ENCODE peak calls at places on chromosomes 4 and X, in four cellular contexts. I is HS-5; S is activated CD8-positive, alpha-beta memory T cell treated with anti-CD3 and anti-CD28 coated beads for 1 hour; H is DMS79 treated with DMSO at 0.1 percent for 48 hours. T is an unnamed sample.

GRCh38 chr4:109266236-109266635 is 36.2 kb downstream of the COL25A1 start:
- DNase-seq in I (no peak), S (no peak), H (no peak), T (no peak)

GRCh38 chrX:103999234-103999633 is 14.3 kb downstream of the H2BW1 start:
- DNase-seq in I (no peak), S (no peak), H (no peak), T (no peak)

GRCh38 chr4:101651778-101652177 is 138.8 kb upstream of the BANK1 start:
- DNase-seq in I (no peak), S (no peak), H (no peak), T (no peak)

GRCh38 chrX:37926700-37927099 is 79.3 kb upstream of the DYNLT3 start:
- DNase-seq in I (peak), S (no peak), H (no peak), T (no peak)

GRCh38 chr4:169540774-169541173 is 71.6 kb downstream of the NEK1 start:
- DNase-seq in I (no peak), S (no peak), H (no peak), T (no peak)

GRCh38 chrX:143635915-143636314 is at the start of gene SLITRK4:
- DNase-seq in I (no peak), S (no peak), H (no peak), T (no peak)

GRCh38 chr4:98720871-98721480 is 62.6 kb upstream of the TSPAN5 start:
- DNase-seq in I (peak), S (no peak), H (no peak), T (no peak)

GRCh38 chr4:151409470-151410313 is 716 bp downstream of the FHIP1A start:
- DNase-seq in I (no peak), S (no peak), H (no peak), T (peak)

GRCh38 chrX:51836823-51837222 is 56.6 kb upstream of the MAGED1 start:
- DNase-seq in I (no peak), S (no peak), H (no peak), T (no peak)

GRCh38 chr4:141884070-141884469 is 247.7 kb downstream of the IL15 start:
- DNase-seq in I (no peak), S (no peak), H (no peak), T (no peak)

GRCh38 chrX:20320461-20321159 is 53.9 kb upstream of the RPS6KA3 start:
- DNase-seq in I (no peak), S (peak), H (no peak), T (no peak)

GRCh38 chr4:71711044-71711984 is 72.6 kb downstream of the GC start:
- DNase-seq in I (no peak), S (no peak), H (no peak), T (no peak)

GRCh38 chr4:7753931-7754465 is 185.7 kb downstream of the AFAP1 start:
- DNase-seq in I (no peak), S (no peak), H (no peak), T (no peak)

GRCh38 chr4:25986807-25987206 is 72.8 kb downstream of the SMIM20 start:
- DNase-seq in I (no peak), S (no peak), H (no peak), T (no peak)

T was measured in T-helper 9 cell.